ENCODE peak calls at places on chromosomes 16 and 17, in ten cellular contexts. C is T follicular helper cell; B is stimulated activated CD8-positive, alpha-beta memory T cell treated with anti-CD3 and anti-CD28 coated beads, Interleukin-15, amount 100 ng/mL, for 48 hours; O is substantia nigra; V is SW 1271; W is DMS153; X is germinal center; M is pancreas; Z is HCT116; L is psoas muscle. H is an unnamed sample.

GRCh38 chr16:53933407-53933806 is 229.5 kb downstream of the FTO start:
- DNase-seq in V (no peak), W (no peak), O (no peak), B (no peak), X (no peak), C (no peak), L (no peak), M (no peak), Z (no peak), H (no peak)

GRCh38 chr16:88769617-88770458 is 15.2 kb downstream of the PIEZO1 start:
- DNase-seq in L (no peak), X (peak; percentile 89), W (peak; percentile 76), Z (no peak), V (no peak), O (no peak), M (no peak), C (no peak), B (no peak), H (no peak)

GRCh38 chr16:17747357-17747756 is 276.6 kb upstream of the XYLT1 start:
- DNase-seq in W (no peak), Z (no peak), V (no peak), O (no peak), X (no peak), L (no peak), C (no peak), B (no peak), M (no peak), H (no peak)

GRCh38 chr16:49704586-49705155 is 151.2 kb downstream of the ZNF423 start:
- DNase-seq in O (no peak), B (no peak), X (no peak), L (no peak), V (no peak), C (no peak), M (no peak), W (no peak), Z (no peak), H (no peak)

GRCh38 chr16:29820271-29820701 is at the start of gene MVP:
- DNase-seq in X (peak; percentile 79), L (peak; percentile 73), M (peak; percentile 83), Z (no peak), V (peak; percentile 71), B (peak; percentile 44), W (peak; percentile 26), O (peak; percentile 50), C (no peak), H (peak; percentile 53)

GRCh38 chr17:42342242-42343008 is 45.8 kb downstream of the STAT3 start:
- DNase-seq in V (no peak), Z (no peak), C (no peak), X (no peak), W (no peak), B (peak; percentile 37), M (no peak), L (no peak), O (no peak), H (no peak)

GRCh38 chr17:30954046-30954805 is 16.6 kb upstream of the RNF135 start:
- DNase-seq in X (no peak), B (no peak), O (no peak), C (no peak), M (no peak), V (no peak), W (no peak), L (peak; percentile 30), Z (no peak), H (no peak)

GRCh38 chr16:49092704-49093103 is 188.9 kb downstream of the CBLN1 start:
- DNase-seq in B (no peak), L (no peak), C (no peak), Z (no peak), W (no peak), M (no peak), V (no peak), O (no peak), X (no peak), H (no peak)

GRCh38 chr17:4270746-4271145 is 7.0 kb upstream of the ANKFY1 start:
- DNase-seq in M (no peak), Z (no peak), X (no peak), W (no peak), O (no peak), C (no peak), B (no peak), L (no peak), V (no peak), H (no peak)

GRCh38 chr17:82249896-82250581 is 21.2 kb downstream of the SLC16A3 start:
- DNase-seq in V (no peak), X (no peak), O (no peak), B (no peak), W (no peak), L (peak; percentile 38), M (peak; percentile 43), C (no peak), Z (no peak), H (no peak)

GRCh38 chr17:1769826-1770477 is 8.1 kb downstream of the SERPINF1 start:
- DNase-seq in C (no peak), L (no peak), W (no peak), M (no peak), O (no peak), V (no peak), X (peak; percentile 38), Z (no peak), B (no peak), H (no peak)

GRCh38 chr16:4272114-4272954 is 489 bp downstream of the TFAP4 start:
- DNase-seq in Z (no peak), L (peak; percentile 79), M (no peak), W (peak; percentile 13), B (peak; percentile 12), X (peak; percentile 65), C (no peak), V (no peak), O (peak; percentile 65), H (peak; percentile 76)

GRCh38 chr16:316741-317464 is 33.9 kb downstream of the PDIA2 start:
- DNase-seq in O (no peak), L (no peak), M (no peak), Z (no peak), X (no peak), C (no peak), V (no peak), B (no peak), W (no peak), H (no peak)

GRCh38 chr17:40122466-40122943 is 734 bp downstream of the MSL1 start:
- DNase-seq in V (no peak), Z (no peak), C (no peak), B (no peak), W (no peak), X (peak; percentile 62), L (peak; percentile 84), M (peak; percentile 78), O (no peak), H (peak; percentile 28)

GRCh38 chr16:69936252-69936651 is 14.9 kb upstream of the CLEC18A start:
- DNase-seq in L (no peak), B (no peak), V (no peak), X (no peak), O (no peak), M (no peak), Z (no peak), W (no peak), C (no peak), H (no peak)

GRCh38 chr16:57906385-57907316 is 64.3 kb downstream of the CNGB1 start:
- DNase-seq in B (no peak), L (no peak), C (peak; percentile 7), X (peak; percentile 11), V (no peak), Z (no peak), M (no peak), O (peak; percentile 17), W (no peak), H (peak; percentile 14)

GRCh38 chr16:63883091-63883490 is 1238.8 kb downstream of the CDH11 start:
- DNase-seq in B (no peak), C (no peak), W (no peak), O (no peak), V (no peak), L (no peak), Z (no peak), M (no peak), X (no peak), H (no peak)

GRCh38 chr16:87720411-87720810 is 45.4 kb downstream of the KLHDC4 start:
- DNase-seq in X (no peak), O (no peak), B (no peak), M (no peak), W (no peak), Z (no peak), C (no peak), V (no peak), L (no peak), H (no peak)

GRCh38 chr16:3986235-3986544 is 105.7 kb upstream of the CREBBP start:
- DNase-seq in O (no peak), M (no peak), B (no peak), Z (no peak), X (no peak), L (no peak), W (no peak), C (no peak), V (no peak), H (no peak)

GRCh38 chr16:2178321-2179106 is 17.9 kb downstream of the CASKIN1 start:
- DNase-seq in L (no peak), V (no peak), M (no peak), W (no peak), X (no peak), C (peak; percentile 30), Z (no peak), B (peak; percentile 15), O (no peak), H (peak; percentile 23)

GRCh38 chr17:29574732-29575510 is 6.4 kb downstream of the TP53I13 start:
- DNase-seq in Z (no peak), L (peak; percentile 59), W (no peak), X (no peak), M (peak; percentile 75), O (no peak), C (no peak), V (no peak), B (no peak), H (no peak)

GRCh38 chr16:47386201-47386718 is 74.6 kb downstream of the ITFG1 start:
- DNase-seq in L (no peak), W (no peak), M (no peak), Z (no peak), B (no peak), X (no peak), C (no peak), O (no peak), V (no peak), H (no peak)

H was measured in head of caudate nucleus.